ENCODE peak calls at places on chromosomes 5 and 9, in seven cellular contexts. X is GM13976, O is GM04503, M is tibial artery, Y is kidney tubule cell, H is right cardiac atrium, S is MM.1S. L is an unnamed sample.

GRCh38 chr5:125012727-125013451 is 266.4 kb upstream of the ZNF608 start:
- DNase-seq in Y (peak), S (no peak), O (no peak), X (no peak), H (peak), M (no peak), L (no peak)

GRCh38 chr9:2645569-2645968 is 24.0 kb downstream of the VLDLR start:
- DNase-seq in H (no peak), M (no peak), O (no peak), X (peak), S (peak), Y (no peak), L (no peak)

GRCh38 chr9:130243015-130243881 is 22.3 kb upstream of the HMCN2 start:
- DNase-seq in O (no peak), S (peak), Y (peak), H (peak), X (peak), M (peak), L (no peak)

GRCh38 chr5:76473676-76474075 is 70.6 kb downstream of the IQGAP2 start:
- DNase-seq in X (peak), M (no peak), O (no peak), H (no peak), S (no peak), Y (no peak), L (no peak)

GRCh38 chr5:51377151-51378060 is 5.8 kb upstream of the ISL1 start:
- DNase-seq in Y (no peak), S (no peak), O (no peak), X (no peak), H (no peak), M (no peak), L (no peak)

GRCh38 chr5:132484386-132484715 is 6.2 kb downstream of the IRF1 start:
- DNase-seq in H (no peak), O (no peak), M (peak), Y (no peak), X (no peak), S (no peak), L (no peak)

GRCh38 chr5:168342985-168343384 is 51.5 kb downstream of the WWC1 start:
- DNase-seq in H (no peak), S (no peak), X (no peak), Y (no peak), M (no peak), O (no peak), L (no peak)

GRCh38 chr5:73118331-73119011 is 1.9 kb upstream of the TMEM171 start:
- DNase-seq in X (no peak), M (no peak), H (no peak), Y (peak), S (no peak), O (no peak), L (no peak)

GRCh38 chr9:81529556-81530193 is 159.7 kb downstream of the TLE1 start:
- DNase-seq in M (no peak), H (peak), S (no peak), X (no peak), O (peak), Y (peak), L (no peak)

GRCh38 chr5:80689627-80690026 is 34.8 kb upstream of the DHFR start:
- DNase-seq in O (no peak), X (no peak), H (no peak), S (no peak), Y (no peak), M (no peak), L (no peak)

GRCh38 chr9:109013678-109014145 is 413 bp upstream of the CTNNAL1 start:
- DNase-seq in M (no peak), X (no peak), O (peak), H (no peak), Y (peak), S (no peak), L (no peak)

GRCh38 chr9:92295827-92296258 is 2.3 kb upstream of the IARS1 start:
- DNase-seq in S (no peak), O (no peak), M (no peak), H (no peak), Y (no peak), X (no peak), L (no peak)

GRCh38 chr9:20355022-20355421 is 267.3 kb downstream of the MLLT3 start:
- DNase-seq in M (no peak), O (peak), Y (no peak), H (no peak), X (peak), S (peak), L (peak)

GRCh38 chr5:61290815-61291214 is 41.2 kb upstream of the ZSWIM6 start:
- DNase-seq in Y (peak), M (no peak), X (no peak), O (no peak), S (no peak), H (no peak), L (no peak)

GRCh38 chr9:36827593-36827992 is 206.5 kb downstream of the PAX5 start:
- DNase-seq in Y (no peak), S (no peak), X (no peak), H (no peak), M (no peak), O (no peak), L (no peak)

GRCh38 chr9:130003943-130004552 is 38.9 kb downstream of the FNBP1 start:
- DNase-seq in M (no peak), H (no peak), O (no peak), X (no peak), Y (no peak), S (no peak), L (no peak)

GRCh38 chr5:73793911-73794310 is 167.9 kb downstream of the ARHGEF28 start:
- DNase-seq in Y (peak), X (no peak), H (no peak), O (no peak), M (no peak), S (no peak), L (no peak)

GRCh38 chr9:111631071-111631971 is at the start of gene DNAJC25:
- DNase-seq in H (peak), S (peak), M (peak), Y (peak), O (peak), X (peak), L (peak)

GRCh38 chr5:95022967-95023695 is 261.8 kb downstream of the MCTP1 start:
- DNase-seq in H (no peak), M (no peak), S (peak), Y (no peak), X (no peak), O (no peak), L (no peak)

GRCh38 chr5:31987985-31988710 is 186.0 kb downstream of the GOLPH3 start:
- DNase-seq in Y (peak), M (no peak), O (peak), S (no peak), X (no peak), H (no peak), L (peak)

GRCh38 chr5:113199122-113199905 is 222.7 kb downstream of the DCP2 start:
- DNase-seq in S (no peak), M (no peak), X (no peak), H (no peak), Y (no peak), O (no peak), L (no peak)